ENCODE peak calls at places on chromosome 3, in four cellular contexts. C, K, Q and H are unnamed samples.

GRCh38 chr3:44926172-44926571 is 49.8 kb downstream of the ZDHHC3 start:
- DNase-seq in Q (no peak), C (no peak), K (no peak), H (no peak)

GRCh38 chr3:107999215-107999775 is 91.5 kb downstream of the CD47 start:
- DNase-seq in Q (peak; percentile 47), C (no peak), K (no peak), H (peak; percentile 55)

GRCh38 chr3:8839607-8840325 is 70.4 kb upstream of the OXTR start:
- DNase-seq in C (no peak), Q (no peak), K (no peak), H (no peak)

GRCh38 chr3:182886497-182886896 is 93.2 kb downstream of the ATP11B start:
- DNase-seq in K (no peak), Q (no peak), C (no peak), H (no peak)

GRCh38 chr3:183980408-183980807 is 37.3 kb downstream of the ABCC5 start:
- DNase-seq in K (no peak), Q (no peak), C (no peak), H (no peak)

GRCh38 chr3:128727996-128728395 is 2.0 kb downstream of the RAB7A start:
- DNase-seq in Q (no peak), K (no peak), C (no peak), H (no peak)

GRCh38 chr3:38521391-38521987 is 25.3 kb downstream of the EXOG start:
- DNase-seq in K (peak; percentile 69), C (peak; percentile 84), Q (no peak), H (no peak)

GRCh38 chr3:71987089-71987735 is 202.3 kb upstream of the PROK2 start:
- DNase-seq in C (no peak), K (no peak), Q (no peak), H (no peak)

GRCh38 chr3:159787794-159788205 is 200.8 kb upstream of the IL12A start:
- DNase-seq in Q (no peak), C (no peak), K (no peak), H (no peak)

DNA sequence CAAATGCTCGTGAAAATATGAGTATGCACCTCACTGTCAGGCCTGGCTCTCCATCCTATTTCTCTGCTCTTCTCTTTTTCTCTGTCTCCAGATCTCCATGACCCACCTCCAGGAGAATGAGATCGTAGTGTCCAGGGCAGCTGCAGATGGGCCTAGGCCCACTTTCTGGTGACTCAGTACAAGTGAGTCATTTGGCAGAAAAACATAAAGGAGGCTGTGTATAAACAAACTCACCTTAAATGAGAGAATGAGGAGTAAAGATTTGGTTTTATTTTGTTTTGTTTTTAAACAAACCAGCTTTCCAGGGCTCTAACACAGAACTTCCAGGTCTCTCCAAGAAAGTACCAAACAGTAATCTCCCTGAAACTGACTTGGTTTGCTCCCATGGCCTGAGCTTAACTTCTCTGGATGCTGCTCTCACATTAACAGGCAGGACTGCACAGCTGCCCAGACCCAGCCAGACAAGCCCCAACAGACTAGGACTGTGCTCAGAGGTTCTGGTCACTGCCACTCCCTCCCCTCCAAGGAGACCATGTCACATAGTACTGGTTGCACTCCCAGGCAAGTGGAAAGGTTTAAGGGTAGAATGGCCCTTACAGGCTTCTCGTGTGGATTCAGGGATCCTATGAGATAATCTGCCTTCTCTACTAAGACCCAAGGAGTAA is 1.5 kb upstream of the HEG1 start:
- DNase-seq in C (no peak), Q (peak; percentile 69), K (no peak), H (no peak)
- H3K4me1 ChIP-seq in C (peaks cover 49% of the 10 kb centered on the region), Q (peaks cover 72% of the 10 kb centered on the region), K (peaks cover 22% of the 10 kb centered on the region), H (peaks cover 66% of the 10 kb centered on the region)

GRCh38 chr3:47156418-47156817 is 7.5 kb downstream of the SETD2 start:
- DNase-seq in C (no peak), K (no peak), Q (no peak), H (no peak)
- H3K4me1 ChIP-seq in C (no peaks in the 10 kb centered on the region), K (peaks cover 32% of the 10 kb centered on the region), Q (no peaks in the 10 kb centered on the region), H (peaks cover 65% of the 10 kb centered on the region)

GRCh38 chr3:10503217-10503796 is 2.1 kb downstream of the ATP2B2 start:
- DNase-seq in Q (no peak), C (no peak), K (no peak), H (no peak)
- H3K4me1 ChIP-seq in Q (no peaks in the 10 kb centered on the region), C (peaks cover 8% of the 10 kb centered on the region), K (peaks cover 5% of the 10 kb centered on the region), H (no peaks in the 10 kb centered on the region)

GRCh38 chr3:52190294-52190841 is 7.6 kb upstream of the ALAS1 start:
- DNase-seq in K (peak; percentile 63), Q (peak; percentile 88), C (no peak), H (peak; percentile 65)
- H3K4me1 ChIP-seq in K (peaks cover 19% of the 10 kb centered on the region), Q (peaks cover 40% of the 10 kb centered on the region), C (peaks cover 18% of the 10 kb centered on the region), H (peaks cover 41% of the 10 kb centered on the region)

DNA sequence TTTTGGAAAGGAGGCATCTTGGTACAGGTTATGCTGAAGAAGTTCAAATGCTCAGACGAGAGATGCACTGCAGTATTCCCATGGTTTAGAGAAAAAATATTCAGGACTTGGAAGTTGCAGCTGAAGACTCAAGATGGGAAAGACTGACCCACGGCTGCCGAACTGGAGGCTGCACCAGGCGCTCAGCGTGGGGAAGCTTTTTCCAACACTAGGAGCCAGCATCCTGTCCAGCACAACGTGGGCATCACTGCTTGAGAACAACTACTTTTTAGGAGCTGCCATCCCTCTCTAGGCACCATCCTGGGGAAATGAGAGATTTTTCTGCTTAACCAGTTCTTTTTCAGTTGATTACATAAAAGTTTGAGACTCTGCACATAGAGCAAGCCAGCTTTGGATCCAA is 94.0 kb downstream of the LRIG1 start:
- DNase-seq in K (no peak), Q (no peak), C (no peak), H (no peak)
- H3K4me1 ChIP-seq in K (peaks cover 32% of the 10 kb centered on the region), Q (peaks cover 17% of the 10 kb centered on the region), C (peaks cover 16% of the 10 kb centered on the region), H (no peaks in the 10 kb centered on the region)

GRCh38 chr3:4292301-4292700 is 10.9 kb upstream of the SETMAR start:
- DNase-seq in C (no peak), K (no peak), Q (no peak), H (no peak)
- H3K4me1 ChIP-seq in C (no peaks in the 10 kb centered on the region), K (no peaks in the 10 kb centered on the region), Q (no peaks in the 10 kb centered on the region), H (no peaks in the 10 kb centered on the region)

DNA sequence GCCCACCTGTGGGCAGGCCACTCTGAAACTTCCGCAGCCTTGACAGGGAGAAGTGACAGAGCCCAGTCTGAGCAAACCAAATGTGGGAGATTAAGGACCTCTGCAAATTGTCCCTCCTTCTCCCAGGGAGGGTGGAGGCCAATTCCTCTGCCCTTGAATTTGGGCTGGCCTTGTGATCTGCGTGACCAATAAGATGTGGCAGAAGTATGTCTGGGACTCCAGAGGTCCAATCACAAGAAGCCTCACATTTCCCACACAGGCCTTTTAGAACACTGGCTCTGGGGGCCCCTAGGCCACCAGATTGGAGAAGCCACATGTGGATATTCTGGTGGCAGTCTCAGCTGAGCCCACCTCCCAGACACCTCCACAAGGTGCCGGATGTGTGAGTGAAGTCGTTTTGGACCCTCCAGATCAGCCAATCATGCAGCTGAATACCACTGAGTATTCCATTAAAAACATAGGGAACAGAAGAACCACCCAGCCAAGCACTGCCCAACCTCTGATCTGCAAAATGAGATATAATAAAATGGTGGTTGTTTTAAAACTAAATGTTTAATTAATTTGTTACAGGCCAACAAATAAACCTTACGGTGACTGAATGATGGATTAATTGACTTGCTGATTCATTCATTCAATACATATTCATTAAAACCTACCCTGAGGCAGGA is 150.3 kb downstream of the NUP210 start:
- DNase-seq in K (no peak), C (no peak), Q (no peak), H (peak; percentile 0)
- H3K4me1 ChIP-seq in K (no peaks in the 10 kb centered on the region), C (peaks cover 6% of the 10 kb centered on the region), Q (no peaks in the 10 kb centered on the region), H (no peaks in the 10 kb centered on the region)

DNA sequence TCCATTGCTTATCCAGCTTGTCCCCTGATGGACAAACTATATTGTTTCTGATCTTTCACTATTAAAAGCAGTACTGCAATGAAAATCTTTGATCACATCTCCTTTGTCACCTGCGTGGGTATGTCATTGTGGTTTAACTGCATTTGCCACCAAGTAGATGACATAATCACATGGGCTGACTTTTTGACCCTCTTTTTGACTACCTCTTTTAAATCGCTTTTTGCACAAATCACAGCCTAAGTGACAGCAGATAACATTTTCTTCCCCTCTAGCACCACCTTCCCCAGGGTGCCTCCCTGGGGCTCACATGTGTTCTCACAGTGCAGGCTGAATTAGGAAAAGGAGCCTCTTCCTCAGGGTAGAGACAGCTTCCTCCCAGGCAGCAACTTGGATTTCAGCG is 1.1 kb upstream of the RBP1 start:
- DNase-seq in K (no peak), C (no peak), Q (no peak), H (no peak)
- H3K4me1 ChIP-seq in K (peaks cover 9% of the 10 kb centered on the region), C (peaks cover 12% of the 10 kb centered on the region), Q (peaks cover 17% of the 10 kb centered on the region), H (peaks cover 18% of the 10 kb centered on the region)

GRCh38 chr3:16908006-16908405 is 23.3 kb downstream of the PLCL2 start:
- DNase-seq in K (no peak), Q (no peak), C (no peak), H (no peak)

GRCh38 chr3:16908878-16909277 is 24.1 kb downstream of the PLCL2 start:
- DNase-seq in K (no peak), C (no peak), Q (no peak), H (no peak)

GRCh38 chr3:16907245-16907644 is 22.5 kb downstream of the PLCL2 start:
- DNase-seq in Q (no peak), K (no peak), C (no peak), H (no peak)

GRCh38 chr3:16909802-16910201 is 25.0 kb downstream of the PLCL2 start:
- DNase-seq in Q (no peak), C (no peak), K (no peak), H (no peak)

DNA sequence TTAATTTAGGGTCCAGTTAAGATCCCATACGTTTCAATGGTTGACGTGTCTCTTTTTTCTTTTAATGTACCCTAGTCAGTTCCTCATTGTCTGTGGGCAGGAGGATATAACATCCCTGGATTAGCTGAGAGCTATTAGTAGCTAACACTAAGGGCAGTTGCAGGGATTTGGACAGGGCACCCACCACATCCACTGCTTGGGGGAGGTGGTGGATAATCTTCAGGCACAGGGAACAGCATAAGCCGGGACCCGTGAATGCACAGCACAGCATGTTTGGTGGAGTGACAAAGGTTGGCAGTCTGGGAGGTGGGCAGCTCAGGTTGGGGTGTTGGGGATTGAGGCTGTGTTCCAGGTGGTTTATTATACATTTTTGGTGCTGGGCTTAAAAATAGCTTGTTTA is 23.7 kb downstream of the PLCL2 start:
- DNase-seq in K (no peak), Q (no peak), C (no peak), H (no peak)
- H3K4me1 ChIP-seq in K (peaks cover 6% of the 10 kb centered on the region), Q (peaks cover 36% of the 10 kb centered on the region), C (peaks cover 60% of the 10 kb centered on the region), H (peaks cover 32% of the 10 kb centered on the region)